ENCODE peak calls at places on chromosomes 2 and 18, in five cellular contexts. One of them, this sample, is unnamed.

GRCh38 chr2:188235364-188235763 is 56.3 kb upstream of the GULP1 start:
- DNase-seq in lower lobe of right lung: no peak
- DNase-seq in aorta: no peak
- DNase-seq in GM23338: no peak
- DNase-seq in hepatocyte: no peak
- DNase-seq in this sample: no peak

GRCh38 chr2:10005461-10005860 is 37.9 kb upstream of the KLF11 start:
- DNase-seq in lower lobe of right lung: peak
- DNase-seq in aorta: peak
- DNase-seq in GM23338: no peak
- DNase-seq in hepatocyte: no peak
- DNase-seq in this sample: no peak

GRCh38 chr2:19850526-19851050 is 51.2 kb downstream of the TTC32 start:
- DNase-seq in lower lobe of right lung: no peak
- DNase-seq in aorta: no peak
- DNase-seq in GM23338: no peak
- DNase-seq in hepatocyte: no peak
- DNase-seq in this sample: no peak

GRCh38 chr2:168518555-168519066 is 62.5 kb downstream of the CERS6 start:
- DNase-seq in lower lobe of right lung: no peak
- DNase-seq in aorta: peak
- DNase-seq in GM23338: peak
- DNase-seq in hepatocyte: peak
- DNase-seq in this sample: peak

GRCh38 chr2:176164803-176165597 is 7.9 kb downstream of the HOXD3 start:
- DNase-seq in lower lobe of right lung: no peak
- DNase-seq in aorta: no peak
- DNase-seq in GM23338: peak
- DNase-seq in hepatocyte: no peak
- DNase-seq in this sample: no peak

GRCh38 chr2:186544255-186544675 is 45.6 kb upstream of the ITGAV start:
- DNase-seq in lower lobe of right lung: no peak
- DNase-seq in aorta: no peak
- DNase-seq in GM23338: peak
- DNase-seq in hepatocyte: peak
- DNase-seq in this sample: no peak

GRCh38 chr2:10970666-10971065 is 58.9 kb downstream of the KCNF1 start:
- DNase-seq in lower lobe of right lung: no peak
- DNase-seq in aorta: no peak
- DNase-seq in GM23338: no peak
- DNase-seq in hepatocyte: no peak
- DNase-seq in this sample: no peak

GRCh38 chr2:126317797-126318431 is 338.0 kb upstream of the GYPC start:
- DNase-seq in lower lobe of right lung: no peak
- DNase-seq in aorta: no peak
- DNase-seq in GM23338: no peak
- DNase-seq in hepatocyte: no peak
- DNase-seq in this sample: no peak

GRCh38 chr2:126776701-126777619 is 121.0 kb downstream of the GYPC start:
- DNase-seq in lower lobe of right lung: peak
- DNase-seq in aorta: peak
- DNase-seq in GM23338: peak
- DNase-seq in hepatocyte: peak
- DNase-seq in this sample: peak

GRCh38 chr2:212345966-212346365 is 192.6 kb downstream of the ERBB4 start:
- DNase-seq in lower lobe of right lung: no peak
- DNase-seq in aorta: no peak
- DNase-seq in GM23338: no peak
- DNase-seq in hepatocyte: no peak
- DNase-seq in this sample: no peak

GRCh38 chr2:147495741-147496140 is 349.1 kb upstream of the ACVR2A start:
- DNase-seq in lower lobe of right lung: no peak
- DNase-seq in aorta: no peak
- DNase-seq in GM23338: no peak
- DNase-seq in hepatocyte: no peak
- DNase-seq in this sample: no peak

GRCh38 chr2:30235859-30236535 is 4.7 kb downstream of the LBH start:
- DNase-seq in lower lobe of right lung: no peak
- DNase-seq in aorta: no peak
- DNase-seq in GM23338: no peak
- DNase-seq in hepatocyte: no peak
- DNase-seq in this sample: no peak

GRCh38 chr2:189412330-189412953 is 28.8 kb upstream of the WDR75 start:
- DNase-seq in lower lobe of right lung: no peak
- DNase-seq in aorta: no peak
- DNase-seq in GM23338: peak
- DNase-seq in hepatocyte: peak
- DNase-seq in this sample: peak

GRCh38 chr18:25467226-25468065 is 115.5 kb upstream of the ZNF521 start:
- DNase-seq in lower lobe of right lung: no peak
- DNase-seq in aorta: peak
- DNase-seq in GM23338: no peak
- DNase-seq in hepatocyte: no peak
- DNase-seq in this sample: no peak

GRCh38 chr18:6331872-6332271 is 82.8 kb downstream of the L3MBTL4 start:
- DNase-seq in lower lobe of right lung: no peak
- DNase-seq in aorta: no peak
- DNase-seq in GM23338: no peak
- DNase-seq in hepatocyte: no peak
- DNase-seq in this sample: no peak

GRCh38 chr2:241975593-241976284 is 106.2 kb downstream of the RTP5 start:
- DNase-seq in lower lobe of right lung: no peak
- DNase-seq in aorta: no peak
- DNase-seq in GM23338: no peak
- DNase-seq in hepatocyte: no peak
- DNase-seq in this sample: no peak

DNA sequence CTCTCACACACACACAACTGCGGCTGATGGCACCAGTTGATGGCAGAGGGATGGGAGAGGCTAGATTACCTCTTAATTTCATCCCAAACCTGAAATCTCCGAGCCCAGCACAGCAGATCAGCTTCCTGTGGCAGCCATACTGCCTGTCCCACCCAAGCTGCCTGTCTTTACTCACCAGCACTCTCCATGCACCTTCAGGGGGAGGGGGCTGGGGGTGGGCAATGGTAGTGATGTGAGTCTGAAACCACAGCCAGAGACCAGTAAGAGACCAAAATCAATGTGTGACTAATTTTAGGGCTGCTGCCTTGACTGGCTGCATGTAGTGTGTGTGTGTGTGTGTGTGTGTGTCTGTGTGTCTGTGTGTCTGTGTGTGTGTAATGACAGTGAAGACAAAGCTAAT is 11.6 kb upstream of the TEX261 start:
- DNase-seq in lower lobe of right lung: no peak
- DNase-seq in aorta: no peak
- DNase-seq in GM23338: no peak
- DNase-seq in hepatocyte: no peak
- DNase-seq in this sample: no peak
- H3K4me3 ChIP-seq in lower lobe of right lung: no peak
- H3K4me3 ChIP-seq in aorta: no peak
- H3K4me3 ChIP-seq in GM23338: no peak
- H3K4me3 ChIP-seq in hepatocyte: no peak
- H3K4me3 ChIP-seq in this sample: no peak

GRCh38 chr18:2535419-2535910 is 35.8 kb downstream of the METTL4 start:
- DNase-seq in lower lobe of right lung: no peak
- DNase-seq in aorta: no peak
- DNase-seq in GM23338: no peak
- DNase-seq in hepatocyte: no peak
- DNase-seq in this sample: no peak
- H3K27ac ChIP-seq in lower lobe of right lung: no peak
- H3K27ac ChIP-seq in aorta: no peak
- H3K27ac ChIP-seq in GM23338: no peak
- H3K27ac ChIP-seq in hepatocyte: no peak
- H3K27ac ChIP-seq in this sample: no peak

DNA sequence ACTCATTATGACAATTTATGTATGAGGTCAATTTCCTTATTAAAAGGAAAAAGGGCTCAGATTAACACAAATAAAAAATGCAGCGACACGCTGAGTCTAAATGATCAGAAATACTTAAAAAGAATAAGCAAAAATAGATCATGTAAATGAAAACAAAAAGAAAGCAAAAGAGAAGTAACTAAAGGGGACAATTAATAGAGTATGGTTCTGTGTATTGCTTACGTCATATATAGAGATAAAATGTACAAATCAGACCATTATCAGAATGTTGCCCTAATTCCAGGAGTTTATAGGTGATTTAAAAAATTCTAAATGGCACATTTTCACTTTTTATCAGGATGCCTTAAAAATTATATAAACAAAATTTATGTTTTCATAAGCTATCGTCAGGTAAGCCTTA is 189.5 kb downstream of the DNAH7 start:
- DNase-seq in lower lobe of right lung: no peak
- DNase-seq in aorta: no peak
- DNase-seq in GM23338: no peak
- DNase-seq in hepatocyte: no peak
- DNase-seq in this sample: no peak
- H3K4me3 ChIP-seq in lower lobe of right lung: no peak
- H3K4me3 ChIP-seq in aorta: no peak
- H3K4me3 ChIP-seq in GM23338: no peak
- H3K4me3 ChIP-seq in hepatocyte: no peak
- H3K4me3 ChIP-seq in this sample: no peak

GRCh38 chr2:159086332-159086731 is 117.9 kb downstream of the TANC1 start:
- DNase-seq in lower lobe of right lung: no peak
- DNase-seq in aorta: no peak
- DNase-seq in GM23338: no peak
- DNase-seq in hepatocyte: no peak
- DNase-seq in this sample: peak

GRCh38 chr2:159080641-159081040 is 112.2 kb downstream of the TANC1 start:
- DNase-seq in lower lobe of right lung: no peak
- DNase-seq in aorta: no peak
- DNase-seq in GM23338: no peak
- DNase-seq in hepatocyte: no peak
- DNase-seq in this sample: peak

GRCh38 chr2:159084395-159085370 is 116.2 kb downstream of the TANC1 start:
- DNase-seq in lower lobe of right lung: no peak
- DNase-seq in aorta: no peak
- DNase-seq in GM23338: no peak
- DNase-seq in hepatocyte: no peak
- DNase-seq in this sample: no peak

GRCh38 chr2:159082119-159082518 is 113.7 kb downstream of the TANC1 start:
- DNase-seq in lower lobe of right lung: no peak
- DNase-seq in aorta: no peak
- DNase-seq in GM23338: no peak
- DNase-seq in hepatocyte: no peak
- DNase-seq in this sample: no peak

DNA sequence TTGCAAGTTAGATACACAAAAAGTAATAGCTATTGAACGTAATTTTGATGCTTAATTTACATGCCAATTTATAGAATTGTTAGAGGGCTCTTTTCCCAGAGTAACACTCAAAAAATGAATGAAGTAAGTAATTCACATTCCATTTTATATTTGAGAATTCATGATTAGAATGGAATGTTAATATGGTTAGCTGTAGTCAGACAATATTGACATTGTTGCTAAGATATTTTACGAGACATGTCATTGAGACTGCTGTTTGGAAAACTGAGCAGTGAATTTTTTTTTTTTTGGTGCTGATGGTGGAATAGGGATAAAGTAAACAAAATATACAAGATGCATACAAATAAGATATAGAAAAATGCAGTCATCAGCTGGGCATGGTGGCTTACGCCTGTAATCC is 115.2 kb downstream of the TANC1 start:
- DNase-seq in lower lobe of right lung: no peak
- DNase-seq in aorta: no peak
- DNase-seq in GM23338: no peak
- DNase-seq in hepatocyte: no peak
- DNase-seq in this sample: no peak
- H3K27ac ChIP-seq in lower lobe of right lung: peak
- H3K27ac ChIP-seq in aorta: no peak
- H3K27ac ChIP-seq in GM23338: no peak
- H3K27ac ChIP-seq in hepatocyte: no peak
- H3K27ac ChIP-seq in this sample: peak

GRCh38 chr2:101387151-101387807 is at the start of gene CREG2:
- DNase-seq in lower lobe of right lung: peak
- DNase-seq in aorta: peak
- DNase-seq in GM23338: peak
- DNase-seq in hepatocyte: peak
- DNase-seq in this sample: peak
- H3K4me3 ChIP-seq in lower lobe of right lung: peak
- H3K4me3 ChIP-seq in aorta: peak
- H3K4me3 ChIP-seq in GM23338: peak
- H3K4me3 ChIP-seq in hepatocyte: peak
- H3K4me3 ChIP-seq in this sample: peak

GRCh38 chr2:47487498-47487875 is 84.5 kb downstream of the MSH2 start:
- DNase-seq in lower lobe of right lung: no peak
- DNase-seq in aorta: no peak
- DNase-seq in GM23338: no peak
- DNase-seq in hepatocyte: no peak
- DNase-seq in this sample: no peak

GRCh38 chr2:47485177-47485576 is 82.2 kb downstream of the MSH2 start:
- DNase-seq in lower lobe of right lung: no peak
- DNase-seq in aorta: no peak
- DNase-seq in GM23338: no peak
- DNase-seq in hepatocyte: no peak
- DNase-seq in this sample: no peak

GRCh38 chr2:47486858-47487497 is 84.0 kb downstream of the MSH2 start:
- DNase-seq in lower lobe of right lung: no peak
- DNase-seq in aorta: no peak
- DNase-seq in GM23338: no peak
- DNase-seq in hepatocyte: no peak
- DNase-seq in this sample: no peak

GRCh38 chr2:47483191-47483590 is 80.2 kb downstream of the MSH2 start:
- DNase-seq in lower lobe of right lung: no peak
- DNase-seq in aorta: no peak
- DNase-seq in GM23338: no peak
- DNase-seq in hepatocyte: no peak
- DNase-seq in this sample: no peak

GRCh38 chr2:47485751-47486300 is 82.9 kb downstream of the MSH2 start:
- DNase-seq in lower lobe of right lung: no peak
- DNase-seq in aorta: no peak
- DNase-seq in GM23338: no peak
- DNase-seq in hepatocyte: no peak
- DNase-seq in this sample: no peak
- H3K27ac ChIP-seq in lower lobe of right lung: no peak
- H3K27ac ChIP-seq in aorta: no peak
- H3K27ac ChIP-seq in GM23338: no peak
- H3K27ac ChIP-seq in hepatocyte: peak
- H3K27ac ChIP-seq in this sample: no peak

GRCh38 chr2:689877-690510 is 12.8 kb upstream of the TMEM18 start:
- DNase-seq in lower lobe of right lung: no peak
- DNase-seq in aorta: no peak
- DNase-seq in GM23338: no peak
- DNase-seq in hepatocyte: no peak
- DNase-seq in this sample: no peak
- H3K4me3 ChIP-seq in lower lobe of right lung: no peak
- H3K4me3 ChIP-seq in aorta: no peak
- H3K4me3 ChIP-seq in GM23338: no peak
- H3K4me3 ChIP-seq in hepatocyte: no peak
- H3K4me3 ChIP-seq in this sample: no peak